ENCODE peak calls at places on chromosomes 4 and X, in ten cellular contexts. C, U, E, H, V, Z, S, F, I and Y are unnamed samples.

GRCh38 chr4:172868271-172868670 is 300.3 kb upstream of the GALNT7 start:
- DNase-seq in E (no peak), U (no peak), H (no peak), S (no peak), C (no peak), I (no peak), Z (no peak), F (no peak), V (no peak), Y (no peak)

GRCh38 chrX:53080628-53081580 is 1.3 kb upstream of the TSPYL2 start:
- DNase-seq in F (no peak), U (no peak), Z (no peak), C (no peak), S (no peak), H (no peak), I (no peak), V (no peak), E (no peak), Y (no peak)

GRCh38 chr4:187999406-187999932 is 3.9 kb downstream of the ZFP42 start:
- DNase-seq in F (no peak), E (no peak), U (no peak), H (no peak), Z (no peak), C (no peak), I (no peak), V (no peak), S (no peak), Y (no peak)

GRCh38 chr4:10180927-10181744 is 64.5 kb upstream of the WDR1 start:
- DNase-seq in F (no peak), C (no peak), S (no peak), I (peak), E (no peak), U (no peak), V (no peak), H (no peak), Z (peak), Y (no peak)

GRCh38 chr4:168449740-168450442 is 30.4 kb downstream of the DDX60L start:
- DNase-seq in V (peak), Z (no peak), S (no peak), I (no peak), F (no peak), U (no peak), E (no peak), H (no peak), C (peak), Y (no peak)

GRCh38 chr4:25928320-25928955 is 14.4 kb downstream of the SMIM20 start:
- DNase-seq in I (no peak), Z (no peak), S (no peak), U (no peak), F (no peak), E (no peak), C (peak), H (no peak), V (no peak), Y (no peak)

GRCh38 chr4:125140966-125141495 is 173.7 kb upstream of the FAT4 start:
- DNase-seq in F (no peak), H (no peak), C (peak), Z (no peak), V (peak), S (no peak), E (no peak), U (no peak), I (no peak), Y (no peak)

GRCh38 chr4:140579278-140579677 is 10.5 kb upstream of the UCP1 start:
- DNase-seq in C (no peak), I (no peak), Z (no peak), H (no peak), S (no peak), V (no peak), U (no peak), F (no peak), E (no peak), Y (no peak)

GRCh38 chrX:22629105-22629725 is 356.5 kb downstream of the CBLL2 start:
- DNase-seq in H (no peak), S (no peak), I (no peak), C (peak), E (peak), Z (no peak), V (peak), F (no peak), U (no peak), Y (no peak)

GRCh38 chr4:24380953-24381506 is 203.3 kb downstream of the DHX15 start:
- DNase-seq in E (no peak), S (no peak), Z (no peak), V (no peak), H (no peak), C (peak), F (no peak), I (no peak), U (no peak), Y (no peak)

GRCh38 chrX:9611436-9612145 is 146.7 kb downstream of the TBL1X start:
- DNase-seq in H (no peak), I (no peak), F (no peak), E (no peak), Z (no peak), V (no peak), U (no peak), S (no peak), C (peak), Y (no peak)

GRCh38 chr4:13527983-13528822 is 16.1 kb downstream of the NKX3-2 start:
- DNase-seq in E (no peak), V (no peak), C (peak), S (no peak), Z (no peak), F (no peak), H (no peak), I (no peak), U (no peak), Y (no peak)

GRCh38 chrX:11049976-11050375 is 61.2 kb upstream of the HCCS start:
- DNase-seq in Z (no peak), V (no peak), I (no peak), U (no peak), H (no peak), F (no peak), S (no peak), C (no peak), E (no peak), Y (no peak)

GRCh38 chrX:25755179-25755578 is 383.0 kb upstream of the MAGEB18 start:
- DNase-seq in Z (no peak), V (no peak), U (no peak), I (no peak), F (no peak), C (no peak), E (no peak), S (no peak), H (no peak), Y (no peak)

GRCh38 chr4:53507671-53508286 is 83.5 kb downstream of the LNX1 start:
- DNase-seq in E (no peak), C (peak), V (no peak), H (no peak), U (no peak), I (no peak), Z (no peak), S (no peak), F (no peak), Y (no peak)

GRCh38 chrX:103789004-103789403 is 12.4 kb downstream of the PLP1 start:
- DNase-seq in I (no peak), U (no peak), E (no peak), C (no peak), S (no peak), Z (no peak), H (no peak), F (no peak), V (no peak), Y (no peak)

GRCh38 chrX:116285506-116285905 is 115.0 kb downstream of the AGTR2 start:
- DNase-seq in U (no peak), I (no peak), H (no peak), C (peak), E (no peak), Z (no peak), V (no peak), F (no peak), S (no peak), Y (no peak)

GRCh38 chr4:105196523-105197145 is 50.0 kb downstream of the TET2 start:
- DNase-seq in V (peak), F (no peak), S (peak), I (no peak), Z (peak), C (no peak), U (no peak), H (no peak), E (no peak), Y (peak)

GRCh38 chrX:139204903-139205667 is 325.5 kb upstream of the F9 start:
- DNase-seq in V (no peak), H (peak), U (no peak), C (no peak), Z (no peak), S (peak), E (no peak), F (no peak), I (no peak), Y (no peak)

GRCh38 chr4:116478343-116478742 is 607.0 kb downstream of the TRAM1L1 start:
- DNase-seq in F (no peak), Z (no peak), I (no peak), S (no peak), C (no peak), V (no peak), H (no peak), E (no peak), U (no peak), Y (no peak)

GRCh38 chr4:140800686-140801085 is 44.5 kb upstream of the TBC1D9 start:
- DNase-seq in V (no peak), S (no peak), F (no peak), Z (no peak), C (no peak), I (no peak), H (no peak), U (no peak), E (no peak), Y (no peak)

GRCh38 chr4:179624768-179625181 is 2182.5 kb upstream of the AGA start:
- DNase-seq in S (peak), V (no peak), F (no peak), H (no peak), E (no peak), U (no peak), Z (no peak), C (peak), I (no peak), Y (no peak)

GRCh38 chrX:153857348-153857903 is 27.1 kb upstream of the PDZD4 start:
- DNase-seq in I (no peak), V (no peak), Z (no peak), F (no peak), S (no peak), E (no peak), C (no peak), H (no peak), U (no peak), Y (no peak)

GRCh38 chr4:39067451-39067850 is 5.4 kb downstream of the KLHL5 start:
- DNase-seq in V (no peak), E (no peak), Z (no peak), I (no peak), F (no peak), U (no peak), S (no peak), H (no peak), C (peak), Y (no peak)

GRCh38 chr4:143489116-143489515 is 24.4 kb upstream of the SMARCA5 start:
- DNase-seq in H (no peak), F (no peak), I (no peak), S (no peak), Z (no peak), U (no peak), C (peak), V (no peak), E (no peak), Y (no peak)

GRCh38 chr4:165625281-165625680 is 246.5 kb downstream of the CPE start:
- DNase-seq in H (no peak), I (no peak), F (no peak), S (no peak), Z (no peak), U (no peak), E (no peak), V (no peak), C (no peak), Y (no peak)

GRCh38 chr4:86608757-86609375 is 14.8 kb downstream of the PTPN13 start:
- DNase-seq in I (no peak), H (no peak), U (no peak), V (no peak), F (no peak), Z (no peak), C (no peak), S (no peak), E (no peak), Y (no peak)

GRCh38 chrX:47483310-47484268 is 567 bp upstream of the ZNF41 start:
- DNase-seq in I (no peak), C (peak), F (no peak), S (peak), V (peak), E (no peak), Z (no peak), U (no peak), H (no peak), Y (no peak)

GRCh38 chr4:141155586-141155985 is 22.3 kb upstream of the RNF150 start:
- DNase-seq in V (no peak), C (peak), I (no peak), U (no peak), Z (no peak), S (no peak), H (no peak), E (no peak), F (no peak), Y (no peak)

GRCh38 chr4:77284036-77284435 is 127.0 kb downstream of the CCNG2 start:
- DNase-seq in F (no peak), V (no peak), C (peak), I (no peak), S (no peak), H (no peak), Z (no peak), U (no peak), E (no peak), Y (no peak)

GRCh38 chr4:19214591-19214990 is 1037.1 kb upstream of the SLIT2 start:
- DNase-seq in I (no peak), E (no peak), F (no peak), S (no peak), Z (no peak), H (no peak), V (no peak), C (peak), U (no peak), Y (no peak)

GRCh38 chr4:122873146-122873545 is 46.5 kb downstream of the FGF2 start:
- DNase-seq in H (no peak), C (peak), F (no peak), U (no peak), S (no peak), V (peak), I (no peak), Z (no peak), E (no peak), Y (no peak)

GRCh38 chr4:145694929-145695328 is 15.0 kb downstream of the C4orf51 start:
- DNase-seq in H (no peak), S (no peak), F (no peak), C (no peak), V (no peak), E (no peak), I (no peak), U (no peak), Z (no peak), Y (no peak)

GRCh38 chrX:153312842-153313241 is 8.7 kb downstream of the PNMA6F start:
- DNase-seq in S (no peak), Z (no peak), I (no peak), C (no peak), U (no peak), H (no peak), E (no peak), F (no peak), V (no peak), Y (no peak)

GRCh38 chr4:68407868-68408190 is 39.4 kb upstream of the TMPRSS11E start:
- DNase-seq in H (no peak), V (no peak), S (no peak), C (no peak), Z (no peak), I (no peak), U (no peak), F (no peak), E (no peak), Y (no peak)

GRCh38 chr4:2927696-2928075 is 35.5 kb downstream of the NOP14 start:
- DNase-seq in C (no peak), H (peak), Z (no peak), V (no peak), E (no peak), U (no peak), F (no peak), S (no peak), I (no peak), Y (no peak)

GRCh38 chrX:39982927-39983326 is 114.8 kb downstream of the BCOR start:
- DNase-seq in C (no peak), S (no peak), E (peak), H (no peak), Z (no peak), V (no peak), U (no peak), I (no peak), F (no peak), Y (no peak)